ENCODE peak calls at places on chromosomes 7 and 10, in four cellular contexts. P is hepatocyte, Q is MM.1S, L is PC-3. G is an unnamed sample. For H3K9me2, the result is how much of the 10 kb centered on the place peaks cover.

GRCh38 chr10:70693619-70694286 is 21.4 kb downstream of the ADAMTS14 start:
- DNase-seq in P (peak), L (no peak), Q (no peak), G (peak)

GRCh38 chr7:18262054-18262453 is 233.5 kb upstream of the HDAC9 start:
- DNase-seq in Q (no peak), L (peak), P (no peak), G (peak)

GRCh38 chr10:132592790-132593788 is 55.5 kb downstream of the INPP5A start:
- DNase-seq in P (no peak), Q (no peak), L (no peak), G (no peak)

GRCh38 chr7:125773113-125773800 is 843.6 kb upstream of the POT1 start:
- DNase-seq in Q (no peak), L (no peak), P (no peak), G (no peak)

GRCh38 chr7:101202603-101202918 is 1.7 kb upstream of the MOGAT3 start:
- DNase-seq in Q (no peak), L (no peak), P (no peak), G (no peak)

GRCh38 chr7:84455788-84456187 is 261.2 kb upstream of the SEMA3A start:
- DNase-seq in P (no peak), L (peak), Q (no peak), G (peak)

GRCh38 chr7:112449353-112449752 is 907 bp upstream of the IFRD1 start:
- DNase-seq in Q (no peak), P (peak), L (peak), G (peak)

GRCh38 chr7:46764100-46764941 is 817.6 kb downstream of the TNS3 start:
- DNase-seq in P (peak), Q (no peak), L (peak), G (peak)

GRCh38 chr10:64059884-64060283 is 538.7 kb downstream of the REEP3 start:
- DNase-seq in L (no peak), Q (no peak), P (no peak), G (no peak)

GRCh38 chr7:35970458-35970857 is 169.6 kb downstream of the SEPTIN7 start:
- DNase-seq in P (no peak), L (no peak), Q (no peak), G (no peak)

GRCh38 chr7:1514993-1515392 is 10.8 kb upstream of the INTS1 start:
- DNase-seq in Q (no peak), L (no peak), P (no peak), G (peak)

GRCh38 chr7:1513657-1514095 is 9.5 kb upstream of the INTS1 start:
- DNase-seq in Q (no peak), L (no peak), P (no peak), G (peak)

GRCh38 chr7:1511829-1512422 is 7.7 kb upstream of the INTS1 start:
- DNase-seq in Q (no peak), P (no peak), L (no peak), G (no peak)

GRCh38 chr7:1514407-1514806 is 10.2 kb upstream of the INTS1 start:
- DNase-seq in P (no peak), Q (no peak), L (no peak), G (no peak)

DNA sequence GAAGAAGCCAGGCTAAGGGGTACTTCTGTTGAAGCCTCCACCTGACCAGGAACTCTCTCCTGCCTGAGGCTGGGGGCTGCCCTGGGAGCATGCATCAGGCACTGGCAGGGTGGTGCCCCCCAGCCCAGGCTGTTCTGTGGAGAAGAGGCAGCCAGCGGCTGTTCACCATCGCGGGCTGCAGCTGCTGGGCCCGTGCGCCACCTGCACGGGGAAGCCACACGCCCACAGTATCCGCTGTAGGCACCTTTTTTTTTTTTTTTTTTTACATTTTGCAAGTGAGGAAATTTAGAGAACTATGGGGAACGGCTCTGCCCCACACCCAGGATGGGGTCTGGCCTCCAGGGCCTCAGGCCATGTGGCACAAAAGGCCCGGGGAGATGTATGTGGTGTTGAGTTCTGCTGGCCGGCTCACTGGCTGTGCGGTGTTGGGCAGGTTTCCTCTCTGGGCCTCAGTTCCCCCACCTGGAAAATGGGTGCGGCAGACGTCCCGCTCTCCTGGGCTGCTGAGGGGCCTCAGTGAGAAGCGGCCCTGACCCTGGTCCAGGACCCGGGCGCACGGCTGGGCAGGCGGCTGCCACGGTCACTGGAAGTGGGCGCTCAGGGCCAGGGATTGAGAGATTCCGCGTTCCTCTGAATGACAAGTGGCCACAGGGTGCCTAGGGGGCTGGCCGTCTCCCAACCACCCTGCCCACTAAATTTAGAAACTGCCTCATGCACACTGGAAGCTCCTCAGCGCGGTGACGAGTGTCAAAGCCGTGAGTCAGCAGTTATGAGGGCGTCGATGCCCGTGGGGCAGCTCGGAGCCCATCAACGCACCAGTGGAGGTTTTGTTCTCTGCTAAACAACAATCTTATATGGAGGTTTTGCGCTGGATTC is 8.8 kb upstream of the INTS1 start:
- DNase-seq in Q (peak), P (no peak), L (peak), G (peak)
- H3K4me3 ChIP-seq in Q (no peak), P (no peak), L (no peak), G (no peak)

DNA sequence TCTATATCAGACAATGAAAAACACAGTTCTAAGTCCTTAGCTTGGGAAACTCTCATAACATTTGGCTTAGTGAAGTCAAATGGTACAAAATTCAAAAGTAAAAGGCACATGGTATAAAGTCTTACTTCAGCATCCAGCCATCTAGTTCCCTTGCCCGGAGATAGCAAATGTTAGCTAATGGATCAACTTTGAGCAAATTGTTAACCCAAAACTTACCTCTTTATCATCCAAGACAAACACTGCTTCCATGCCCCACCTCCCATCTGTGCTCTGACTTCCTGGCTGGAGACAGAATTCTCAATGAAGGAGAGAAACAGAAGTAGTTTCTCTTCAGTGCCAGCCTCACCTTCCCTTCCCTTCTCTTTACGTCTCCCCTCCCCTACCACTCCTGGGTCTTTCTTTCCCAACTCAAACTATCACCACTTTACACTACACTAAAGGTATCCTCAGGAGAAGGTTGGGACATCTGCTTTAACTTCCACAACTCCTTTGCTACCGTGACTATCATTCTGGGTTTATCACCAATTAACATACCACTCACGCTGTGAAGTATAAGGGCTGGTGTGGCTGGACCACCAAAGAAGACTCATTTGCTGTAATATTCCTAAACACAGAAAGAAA is 21.2 kb upstream of the ZNRF2 start:
- DNase-seq in L (no peak), Q (no peak), P (no peak), G (no peak)
- H2AFZ ChIP-seq in L (no peak), Q (no peak), P (peak), G (no peak)

GRCh38 chr7:131896189-131896855 is 339.9 kb upstream of the PODXL start:
- DNase-seq in L (no peak), Q (no peak), P (no peak), G (no peak)

GRCh38 chr7:131898418-131898817 is 342.0 kb upstream of the PODXL start:
- DNase-seq in L (peak), P (no peak), Q (no peak), G (peak)

GRCh38 chr7:131895541-131896173 is 339.2 kb upstream of the PODXL start:
- DNase-seq in L (peak), Q (no peak), P (peak), G (peak)

GRCh38 chr7:131899271-131900030 is 343.0 kb upstream of the PODXL start:
- DNase-seq in Q (no peak), L (no peak), P (no peak), G (peak)

GRCh38 chr7:131897790-131898165 is 341.4 kb upstream of the PODXL start:
- DNase-seq in Q (no peak), P (no peak), L (no peak), G (no peak)
- H3K9me2 ChIP-seq in Q (under half), P (under half), L (under half), G (under half)

GRCh38 chr7:137992738-137993394 is 9.0 kb downstream of the CREB3L2 start:
- DNase-seq in P (peak), L (no peak), Q (no peak), G (peak)
- H3K4me3 ChIP-seq in P (no peak), L (no peak), Q (no peak), G (peak)

DNA sequence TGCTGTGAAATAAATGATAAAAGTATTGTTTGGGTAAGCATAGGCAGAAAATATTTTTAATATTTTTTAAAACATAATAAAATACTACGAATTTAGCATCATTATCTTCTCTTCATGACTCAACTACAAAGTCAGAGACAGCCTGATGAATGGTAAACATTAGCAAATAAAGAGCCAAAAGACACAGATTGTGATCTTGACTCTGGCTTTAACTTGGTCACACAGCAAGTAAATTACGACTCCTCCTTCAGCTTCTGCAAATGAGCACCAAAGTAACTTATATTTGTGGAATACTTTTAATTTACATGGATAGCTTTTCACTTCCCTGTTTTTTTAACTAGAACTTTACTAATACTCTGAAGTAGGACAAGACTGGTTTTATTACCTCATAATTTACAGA is 134.0 kb downstream of the CPEB3 start:
- DNase-seq in Q (no peak), L (peak), P (no peak), G (peak)
- H2AFZ ChIP-seq in Q (no peak), L (peak), P (no peak), G (peak)

DNA sequence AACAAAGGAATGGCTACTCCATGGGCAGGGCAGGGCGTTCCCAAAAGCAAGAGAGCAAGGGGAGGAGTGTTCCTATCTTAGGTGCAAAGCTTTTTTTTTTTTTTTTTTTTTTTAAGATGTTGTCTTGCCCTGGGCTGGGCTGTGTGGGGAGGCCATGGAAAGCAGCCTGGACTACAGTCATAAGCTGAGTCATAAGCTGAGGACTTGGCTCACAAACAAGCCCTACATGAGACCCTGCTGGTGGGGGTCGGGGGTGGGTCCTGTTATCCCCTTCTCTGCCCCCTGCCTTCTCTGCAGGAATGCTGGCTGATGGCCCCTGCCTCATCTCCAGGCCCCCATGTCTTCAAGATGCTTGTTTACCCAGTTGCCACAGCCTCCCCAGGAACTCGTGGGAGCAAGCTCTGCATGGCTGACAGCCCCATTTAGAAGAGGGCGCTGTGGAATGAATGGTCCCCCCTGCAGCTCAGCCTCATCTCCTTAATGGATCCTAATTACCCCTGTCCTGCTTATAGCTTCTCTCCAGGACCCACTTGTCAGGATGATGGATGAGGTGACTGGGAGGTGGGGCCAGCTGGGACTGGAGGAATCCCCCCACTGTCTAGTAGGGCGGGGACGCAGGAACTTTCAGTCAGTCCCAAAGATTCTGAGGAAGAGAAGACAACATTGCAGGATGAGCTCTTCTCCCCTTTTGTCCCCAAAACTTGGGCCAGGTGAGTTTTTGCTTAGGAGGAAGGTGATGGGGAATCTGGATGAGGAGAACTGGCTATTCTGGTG is 340.8 kb upstream of the PODXL start:
- DNase-seq in P (no peak), L (peak), Q (no peak), G (peak)
- H3K9me2 ChIP-seq in P (under half), L (under half), Q (under half), G (under half)

GRCh38 chr10:68560201-68560915 is at the start of gene TET1:
- DNase-seq in Q (peak), L (peak), P (peak), G (peak)

GRCh38 chr10:68561804-68562649 is 1.9 kb downstream of the TET1 start:
- DNase-seq in Q (no peak), L (no peak), P (peak), G (peak)

GRCh38 chr10:68560916-68561691 is 967 bp downstream of the TET1 start:
- DNase-seq in P (peak), L (no peak), Q (peak), G (peak)

GRCh38 chr10:68564712-68565111 is 4.6 kb downstream of the TET1 start:
- DNase-seq in L (no peak), Q (no peak), P (no peak), G (no peak)

DNA sequence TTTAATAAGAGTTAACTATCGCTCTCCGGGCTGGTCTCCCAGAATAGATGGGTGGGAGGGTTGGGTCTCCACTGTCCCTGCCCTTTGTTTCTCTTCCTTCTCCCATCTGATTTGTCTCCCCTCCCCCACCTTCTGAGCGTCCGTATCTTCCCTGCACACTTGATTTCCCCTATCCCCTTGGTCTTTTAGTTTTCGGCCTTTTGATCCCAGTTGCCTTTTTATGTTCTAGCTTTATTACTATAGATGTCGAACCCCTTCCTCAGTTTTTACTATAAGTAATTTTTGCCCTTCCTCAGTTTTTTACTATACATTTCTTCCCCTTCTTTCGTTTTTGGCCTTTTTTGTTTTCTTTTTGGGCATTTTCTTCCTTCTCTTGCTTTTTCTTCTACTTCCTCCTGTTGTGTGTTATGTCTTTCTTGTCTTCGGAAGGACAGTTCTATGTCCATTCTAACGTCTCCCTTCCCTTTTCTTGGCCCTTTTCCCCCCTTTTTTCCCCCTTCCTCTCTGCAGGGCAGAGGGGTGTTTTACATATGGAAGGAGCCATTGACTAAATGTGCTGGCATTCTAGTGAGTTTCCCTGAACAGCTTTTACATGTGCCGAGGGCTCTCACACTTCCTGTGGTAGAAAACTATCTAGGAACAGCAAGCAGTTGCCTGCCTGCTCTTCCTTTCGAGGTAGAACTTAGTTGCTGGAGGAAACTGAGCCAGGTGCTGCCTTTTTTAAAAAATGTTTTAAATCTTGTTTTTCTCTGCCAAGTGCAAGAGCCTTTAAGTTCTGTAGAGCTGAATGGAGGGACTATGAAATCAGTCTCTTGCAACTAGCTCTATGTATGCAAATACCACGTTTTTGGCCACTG is 2.8 kb downstream of the TET1 start:
- DNase-seq in P (peak), Q (peak), L (no peak), G (peak)
- H3K4me3 ChIP-seq in P (peak), Q (peak), L (no peak), G (peak)

DNA sequence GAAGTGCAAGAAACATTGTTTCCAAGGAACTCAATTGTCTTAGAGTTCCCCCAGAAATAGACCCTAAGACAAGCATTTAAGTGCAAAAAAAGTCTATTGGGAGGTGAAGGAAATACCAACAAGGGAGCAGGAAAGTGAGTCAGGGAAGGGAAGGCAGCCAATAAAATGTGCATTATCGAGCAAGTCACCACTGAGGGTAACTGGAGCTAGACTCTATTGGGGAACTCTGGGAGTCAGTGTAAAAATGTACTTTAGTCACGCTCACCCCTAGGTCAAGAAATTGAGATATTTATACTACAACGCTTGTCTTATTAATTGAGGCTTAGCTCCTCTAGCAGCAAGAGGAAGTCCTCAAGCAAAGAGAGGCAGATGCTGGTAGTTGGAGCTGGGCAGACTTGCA is 137.7 kb downstream of the RTKN2 start:
- DNase-seq in L (peak), P (no peak), Q (no peak), G (peak)
- H2AFZ ChIP-seq in L (peak), P (no peak), Q (no peak), G (no peak)

G was measured in GM23248.